ENCODE peak calls at places on chromosomes 11 and 22, in four cellular contexts. I is OCI-LY7, V is MM.1S, S is GM12878. O is an unnamed sample.

GRCh38 chr11:116775975-116776374 is 3.2 kb upstream of the BUD13 start:
- DNase-seq in I (no peak), V (no peak), S (no peak), O (no peak)

GRCh38 chr22:27751277-27752070 is 50.1 kb downstream of the MN1 start:
- DNase-seq in I (no peak), V (no peak), S (no peak), O (no peak)

GRCh38 chr22:37631448-37632173 is 7.9 kb upstream of the SH3BP1 start:
- DNase-seq in I (no peak), V (no peak), S (no peak), O (no peak)

GRCh38 chr22:28846994-28847393 is 36.4 kb upstream of the ZNRF3 start:
- DNase-seq in I (no peak), V (no peak), S (no peak), O (no peak)

GRCh38 chr11:95897731-95898130 is 26.2 kb downstream of the MTMR2 start:
- DNase-seq in I (no peak), V (no peak), S (no peak), O (peak; percentile 84)

GRCh38 chr11:82683029-82683428 is 50.6 kb downstream of the FAM181B start:
- DNase-seq in I (no peak), V (no peak), S (no peak), O (no peak)

GRCh38 chr22:31244044-31244942 is 32.2 kb downstream of the LIMK2 start:
- DNase-seq in I (no peak), V (no peak), S (no peak), O (peak; percentile 61)

GRCh38 chr11:116931206-116931953 is 94.0 kb upstream of the APOA1 start:
- DNase-seq in I (peak; percentile 55), V (no peak), S (no peak), O (peak; percentile 13)

GRCh38 chr22:38841211-38841610 is 2.6 kb downstream of the NPTXR start:
- DNase-seq in I (no peak), V (no peak), S (no peak), O (no peak)

GRCh38 chr11:118088531-118088930 is 1.8 kb upstream of the SMIM35 start:
- DNase-seq in I (no peak), V (no peak), S (no peak), O (no peak)

GRCh38 chr22:23147632-23148387 is 2.5 kb downstream of the RAB36 start:
- DNase-seq in I (no peak), V (no peak), S (no peak), O (peak; percentile 70)

GRCh38 chr22:24503137-24503850 is 8.2 kb downstream of the UPB1 start:
- DNase-seq in I (peak; percentile 80), V (peak; percentile 55), S (peak; percentile 85), O (peak; percentile 39)

GRCh38 chr11:94706211-94706610 is 61.9 kb upstream of the AMOTL1 start:
- DNase-seq in I (no peak), V (no peak), S (no peak), O (peak; percentile 79)

GRCh38 chr22:45218974-45219373 is 21.7 kb downstream of the KIAA0930 start:
- DNase-seq in I (peak; percentile 75), V (no peak), S (peak; percentile 20), O (peak; percentile 21)

GRCh38 chr11:35927730-35928129 is 16.1 kb upstream of the LDLRAD3 start:
- DNase-seq in I (no peak), V (no peak), S (no peak), O (peak; percentile 63)

GRCh38 chr22:47187558-47187957 is 425.1 kb downstream of the TBC1D22A start:
- DNase-seq in I (no peak), V (no peak), S (no peak), O (no peak)

GRCh38 chr11:24437123-24437522 is 59.7 kb upstream of the LUZP2 start:
- DNase-seq in I (no peak), V (no peak), S (no peak), O (no peak)

GRCh38 chr11:23013509-23013908 is 153.2 kb upstream of the CCDC179 start:
- DNase-seq in I (no peak), V (no peak), S (no peak), O (no peak)

GRCh38 chr11:114185436-114185835 is 110.8 kb upstream of the NNMT start:
- DNase-seq in I (no peak), V (no peak), S (no peak), O (no peak)

GRCh38 chr22:35056486-35056885 is 9.5 kb upstream of the ISX start:
- DNase-seq in I (no peak), V (no peak), S (no peak), O (no peak)

GRCh38 chr11:106925245-106925644 is 93.0 kb downstream of the GUCY1A2 start:
- DNase-seq in I (no peak), V (no peak), S (no peak), O (peak; percentile 24)

GRCh38 chr11:106137758-106138157 is 60.3 kb downstream of the AASDHPPT start:
- DNase-seq in I (no peak), V (no peak), S (no peak), O (no peak)

GRCh38 chr22:27989758-27990450 is 70.8 kb upstream of the PITPNB start:
- DNase-seq in I (no peak), V (no peak), S (no peak), O (no peak)

GRCh38 chr22:33918676-33919590 is 1.3 kb downstream of the LARGE1 start:
- DNase-seq in I (no peak), V (no peak), S (no peak), O (peak; percentile 49)

GRCh38 chr11:87604350-87604749 is 566.6 kb downstream of the TMEM135 start:
- DNase-seq in I (no peak), V (no peak), S (no peak), O (no peak)

GRCh38 chr22:21961127-21961867 is 8.6 kb upstream of the PPM1F start:
- DNase-seq in I (no peak), V (no peak), S (no peak), O (no peak)

GRCh38 chr22:36193171-36193570 is 8.4 kb downstream of the APOL4 start:
- DNase-seq in I (no peak), V (no peak), S (no peak), O (no peak)

GRCh38 chr11:83778598-83778997 is 492.4 kb upstream of the CCDC90B start:
- DNase-seq in I (no peak), V (no peak), S (no peak), O (no peak)

GRCh38 chr11:29989181-29989580 is 27.6 kb downstream of the KCNA4 start:
- DNase-seq in I (no peak), V (no peak), S (no peak), O (peak; percentile 0)

GRCh38 chr11:61694971-61695706 is 14.9 kb downstream of the DAGLA start:
- DNase-seq in I (no peak), V (no peak), S (no peak), O (no peak)

GRCh38 chr11:121240650-121241299 is 51.8 kb upstream of the SC5D start:
- DNase-seq in I (no peak), V (no peak), S (no peak), O (peak; percentile 79)

GRCh38 chr22:37623075-37624016 is 14.7 kb downstream of the GGA1 start:
- DNase-seq in I (peak; percentile 79), V (peak; percentile 52), S (no peak), O (no peak)

GRCh38 chr11:46346886-46347636 is at the start of gene DGKZ:
- DNase-seq in I (peak; percentile 89), V (peak; percentile 90), S (no peak), O (peak; percentile 70)

GRCh38 chr22:46626911-46627805 is 7.0 kb downstream of the GRAMD4 start:
- DNase-seq in I (no peak), V (no peak), S (no peak), O (no peak)

GRCh38 chr22:39638958-39639357 is 68.4 kb downstream of the CACNA1I start:
- DNase-seq in I (no peak), V (no peak), S (no peak), O (no peak)

DNA sequence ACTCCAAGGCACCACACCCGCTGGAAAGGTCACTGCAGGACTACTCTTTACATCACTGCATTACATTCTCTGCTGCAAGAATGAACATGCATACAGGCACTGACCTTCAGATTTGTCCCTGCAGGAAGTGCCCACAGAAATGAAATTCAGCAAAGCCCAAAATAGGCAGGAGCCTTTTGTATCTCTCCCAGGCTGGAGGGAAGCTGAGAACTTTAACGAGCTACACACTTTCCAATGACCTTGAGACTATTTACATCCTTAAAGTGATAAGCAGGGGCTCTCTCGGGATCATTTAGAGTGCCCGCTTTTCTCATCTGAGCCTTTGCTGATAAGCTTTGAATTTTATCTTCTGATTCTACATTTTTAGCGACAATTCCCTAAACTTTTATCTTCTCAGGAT is 12.5 kb downstream of the FEZ1 start:
- DNase-seq in I (no peak), V (no peak), S (no peak), O (no peak)
- H2AFZ ChIP-seq in I (no peak overlapping the region), V (no peak overlapping the region), S (no peak overlapping the region), O (no peak overlapping the region)

GRCh38 chr11:64766881-64767280 is 7.1 kb upstream of the PYGM start:
- DNase-seq in I (no peak), V (no peak), S (no peak), O (no peak)
- H3K4me1 ChIP-seq in I (peaks cover 50% of the 10 kb centered on the region), V (no peaks in the 10 kb centered on the region), S (peaks cover 24% of the 10 kb centered on the region), O (peaks cover 13% of the 10 kb centered on the region)

GRCh38 chr11:73124796-73125195 is 17.3 kb downstream of the FCHSD2 start:
- DNase-seq in I (no peak), V (no peak), S (no peak), O (no peak)

GRCh38 chr11:73126804-73127480 is 15.2 kb downstream of the FCHSD2 start:
- DNase-seq in I (no peak), V (no peak), S (no peak), O (no peak)

GRCh38 chr11:73121692-73122091 is 20.4 kb downstream of the FCHSD2 start:
- DNase-seq in I (no peak), V (no peak), S (no peak), O (no peak)
- H4K20me1 ChIP-seq in I (peaks cover 5% of the 10 kb centered on the region), V (peaks cover 4% of the 10 kb centered on the region), S (no peaks in the 10 kb centered on the region), O (no peaks in the 10 kb centered on the region)

DNA sequence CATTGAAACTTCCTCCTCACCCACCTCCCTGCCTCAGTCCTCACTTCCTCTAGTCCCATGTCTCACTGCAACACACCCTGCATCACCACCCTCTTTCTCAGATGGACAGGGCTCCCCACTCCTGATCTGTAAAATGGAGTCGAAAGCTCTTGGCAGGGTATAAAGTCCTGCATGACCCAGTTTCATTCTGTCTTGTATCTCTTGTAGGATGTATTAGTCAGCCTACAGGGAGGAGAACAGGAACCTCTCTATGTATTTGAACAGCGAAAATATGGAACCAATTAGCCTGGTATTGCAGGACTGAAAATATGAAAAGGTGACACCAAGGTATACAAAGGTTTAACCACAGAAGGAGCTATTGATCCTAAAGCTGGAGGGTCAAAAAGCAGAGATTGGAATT is 156.9 kb upstream of the SNX19 start:
- DNase-seq in I (no peak), V (no peak), S (no peak), O (no peak)
- H2AFZ ChIP-seq in I (no peak overlapping the region), V (no peak overlapping the region), S (no peak overlapping the region), O (no peak overlapping the region)

DNA sequence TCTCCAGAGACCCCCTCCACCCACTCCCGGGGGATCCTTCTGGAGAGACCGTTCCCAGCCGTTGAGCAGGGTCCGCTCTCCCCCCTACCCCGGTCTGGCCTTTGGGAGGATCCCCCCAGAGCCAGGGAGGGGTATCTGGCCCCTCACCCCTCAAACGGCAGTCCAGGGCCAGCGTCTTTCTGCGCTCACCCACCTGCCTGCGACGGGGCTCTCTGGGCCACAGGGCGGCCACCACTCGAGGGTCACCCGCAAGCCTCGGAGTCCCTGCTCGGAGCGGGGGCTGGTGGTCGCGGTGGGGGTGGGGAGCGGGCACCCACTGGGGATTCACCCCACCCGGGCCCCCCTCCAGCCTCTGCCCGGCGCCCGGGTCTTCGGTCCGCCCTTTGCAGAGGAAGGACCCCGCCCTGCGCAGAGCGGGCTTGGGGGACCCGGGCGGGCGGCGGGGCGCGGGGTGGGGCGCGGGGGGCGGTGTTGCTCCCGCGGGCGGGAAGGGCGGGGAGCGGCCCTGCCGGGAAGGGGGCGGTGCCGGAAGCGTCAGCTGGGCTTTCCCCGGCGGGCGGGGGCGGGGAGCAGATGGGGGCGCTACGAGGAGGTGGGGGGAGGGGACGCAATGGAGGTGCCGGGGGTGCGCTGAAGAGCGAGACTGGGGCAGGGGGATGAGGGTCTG is 16.6 kb downstream of the CRELD2 start:
- DNase-seq in I (peak; percentile 88), V (peak; percentile 79), S (no peak), O (peak; percentile 43)
- H3K4me1 ChIP-seq in I (peaks cover 64% of the 10 kb centered on the region), V (peaks cover 35% of the 10 kb centered on the region), S (peaks cover 56% of the 10 kb centered on the region), O (peaks cover 24% of the 10 kb centered on the region)

O was measured in fibroblast of lung.